ENCODE peak calls at places on chromosome 19, in ten cellular contexts. One of them, this sample, is unnamed.
A peak's percentile ranks its signal among the peaks of the same experiment; 100 is the strongest.

GRCh38 chr19:55086730-55087541 is 11.3 kb downstream of the EPS8L1 start:
- DNase-seq in stomach: peak; percentile 82
- DNase-seq in fibroblast of mammary gland: peak; percentile 92
- DNase-seq in right lobe of liver: peak; percentile 92
- DNase-seq in HFF-Myc: peak; percentile 70
- DNase-seq in psoas muscle: peak; percentile 96
- DNase-seq in Caco-2: no peak
- DNase-seq in GM12878: no peak
- DNase-seq in sigmoid colon: peak; percentile 95
- DNase-seq in epithelial cell of proximal tubule: peak; percentile 52
- DNase-seq in this sample: peak; percentile 95

GRCh38 chr19:58033741-58034475 is at the start of gene ZSCAN1:
- DNase-seq in stomach: peak; percentile 40
- DNase-seq in fibroblast of mammary gland: peak; percentile 63
- DNase-seq in right lobe of liver: peak; percentile 84
- DNase-seq in HFF-Myc: no peak
- DNase-seq in psoas muscle: peak; percentile 72
- DNase-seq in Caco-2: no peak
- DNase-seq in GM12878: no peak
- DNase-seq in sigmoid colon: peak; percentile 89
- DNase-seq in epithelial cell of proximal tubule: no peak
- DNase-seq in this sample: peak; percentile 49

GRCh38 chr19:16094360-16095070 is 17.2 kb upstream of the RAB8A start:
- DNase-seq in stomach: no peak
- DNase-seq in fibroblast of mammary gland: no peak
- DNase-seq in right lobe of liver: no peak
- DNase-seq in HFF-Myc: no peak
- DNase-seq in psoas muscle: no peak
- DNase-seq in Caco-2: peak; percentile 70
- DNase-seq in GM12878: no peak
- DNase-seq in sigmoid colon: no peak
- DNase-seq in epithelial cell of proximal tubule: no peak
- DNase-seq in this sample: no peak

GRCh38 chr19:55031178-55031577 is 6.9 kb downstream of the GP6 start:
- DNase-seq in stomach: no peak
- DNase-seq in fibroblast of mammary gland: no peak
- DNase-seq in right lobe of liver: no peak
- DNase-seq in HFF-Myc: no peak
- DNase-seq in psoas muscle: no peak
- DNase-seq in Caco-2: no peak
- DNase-seq in GM12878: no peak
- DNase-seq in sigmoid colon: peak; percentile 30
- DNase-seq in epithelial cell of proximal tubule: no peak
- DNase-seq in this sample: no peak

GRCh38 chr19:38657633-38658222 is 10.3 kb downstream of the ACTN4 start:
- DNase-seq in stomach: no peak
- DNase-seq in fibroblast of mammary gland: peak; percentile 90
- DNase-seq in right lobe of liver: no peak
- DNase-seq in HFF-Myc: no peak
- DNase-seq in psoas muscle: no peak
- DNase-seq in Caco-2: no peak
- DNase-seq in GM12878: no peak
- DNase-seq in sigmoid colon: no peak
- DNase-seq in epithelial cell of proximal tubule: peak; percentile 97
- DNase-seq in this sample: peak; percentile 59

GRCh38 chr19:49860716-49861100 is 6.7 kb downstream of the PNKP start:
- DNase-seq in stomach: no peak
- DNase-seq in fibroblast of mammary gland: no peak
- DNase-seq in right lobe of liver: no peak
- DNase-seq in HFF-Myc: no peak
- DNase-seq in psoas muscle: no peak
- DNase-seq in Caco-2: no peak
- DNase-seq in GM12878: no peak
- DNase-seq in sigmoid colon: no peak
- DNase-seq in epithelial cell of proximal tubule: no peak
- DNase-seq in this sample: no peak

GRCh38 chr19:55442372-55443044 is 592 bp downstream of the SHISA7 start:
- DNase-seq in stomach: no peak
- DNase-seq in fibroblast of mammary gland: no peak
- DNase-seq in right lobe of liver: no peak
- DNase-seq in HFF-Myc: no peak
- DNase-seq in psoas muscle: no peak
- DNase-seq in Caco-2: no peak
- DNase-seq in GM12878: no peak
- DNase-seq in sigmoid colon: no peak
- DNase-seq in epithelial cell of proximal tubule: no peak
- DNase-seq in this sample: no peak

GRCh38 chr19:41548954-41549688 is 26.8 kb upstream of the CEACAM21 start:
- DNase-seq in stomach: peak; percentile 43
- DNase-seq in fibroblast of mammary gland: no peak
- DNase-seq in right lobe of liver: no peak
- DNase-seq in HFF-Myc: no peak
- DNase-seq in psoas muscle: no peak
- DNase-seq in Caco-2: no peak
- DNase-seq in GM12878: no peak
- DNase-seq in sigmoid colon: no peak
- DNase-seq in epithelial cell of proximal tubule: no peak
- DNase-seq in this sample: no peak

GRCh38 chr19:45601524-45602522 is at the start of gene GPR4:
- DNase-seq in stomach: no peak
- DNase-seq in fibroblast of mammary gland: no peak
- DNase-seq in right lobe of liver: peak; percentile 40
- DNase-seq in HFF-Myc: no peak
- DNase-seq in psoas muscle: no peak
- DNase-seq in Caco-2: peak; percentile 72
- DNase-seq in GM12878: no peak
- DNase-seq in sigmoid colon: no peak
- DNase-seq in epithelial cell of proximal tubule: no peak
- DNase-seq in this sample: peak; percentile 48

GRCh38 chr19:23823952-23824389 is 65.3 kb upstream of the ZNF681 start:
- DNase-seq in stomach: no peak
- DNase-seq in fibroblast of mammary gland: peak; percentile 4
- DNase-seq in right lobe of liver: no peak
- DNase-seq in HFF-Myc: no peak
- DNase-seq in psoas muscle: no peak
- DNase-seq in Caco-2: peak; percentile 1
- DNase-seq in GM12878: peak; percentile 12
- DNase-seq in sigmoid colon: no peak
- DNase-seq in epithelial cell of proximal tubule: no peak
- DNase-seq in this sample: no peak

GRCh38 chr19:5895890-5896289 is 7.7 kb downstream of the NDUFA11 start:
- DNase-seq in stomach: no peak
- DNase-seq in fibroblast of mammary gland: no peak
- DNase-seq in right lobe of liver: no peak
- DNase-seq in HFF-Myc: no peak
- DNase-seq in psoas muscle: no peak
- DNase-seq in Caco-2: no peak
- DNase-seq in GM12878: no peak
- DNase-seq in sigmoid colon: no peak
- DNase-seq in epithelial cell of proximal tubule: no peak
- DNase-seq in this sample: no peak

GRCh38 chr19:50488795-50489194 is 12.1 kb upstream of the GARIN5A start:
- DNase-seq in stomach: no peak
- DNase-seq in fibroblast of mammary gland: no peak
- DNase-seq in right lobe of liver: no peak
- DNase-seq in HFF-Myc: no peak
- DNase-seq in psoas muscle: peak; percentile 26
- DNase-seq in Caco-2: no peak
- DNase-seq in GM12878: no peak
- DNase-seq in sigmoid colon: no peak
- DNase-seq in epithelial cell of proximal tubule: no peak
- DNase-seq in this sample: no peak

DNA sequence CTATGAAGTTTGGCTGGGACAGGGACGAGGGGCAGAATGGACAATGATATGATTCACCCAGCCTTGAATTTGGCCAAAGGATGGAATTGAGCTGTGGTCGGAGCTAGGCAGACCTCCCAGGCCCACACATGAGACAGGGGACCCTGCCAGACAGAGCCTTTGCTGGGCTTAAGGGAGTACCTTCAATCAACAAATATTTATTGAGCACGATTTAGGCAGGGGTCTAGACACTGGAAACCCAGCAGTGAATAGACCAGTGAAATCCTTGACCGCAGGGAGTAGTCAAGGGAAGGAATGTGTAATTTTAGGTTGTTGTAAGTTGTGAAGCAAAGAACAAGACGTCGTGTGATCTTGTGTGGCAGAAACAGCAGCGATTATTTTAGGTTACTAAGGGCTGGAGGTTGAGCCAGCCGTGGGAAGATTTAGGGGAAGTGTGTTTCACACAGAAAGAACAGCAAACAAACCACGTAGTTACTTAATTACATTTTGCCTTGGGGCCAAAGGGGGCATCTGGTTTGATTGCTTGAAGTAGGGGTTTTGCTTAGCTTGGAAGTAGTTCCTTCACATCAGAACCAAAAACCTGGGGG is 16.9 kb upstream of the AP1M2 start:
- DNase-seq in stomach: peak; percentile 38
- DNase-seq in fibroblast of mammary gland: peak; percentile 7
- DNase-seq in right lobe of liver: no peak
- DNase-seq in HFF-Myc: no peak
- DNase-seq in psoas muscle: no peak
- DNase-seq in Caco-2: no peak
- DNase-seq in GM12878: peak; percentile 70
- DNase-seq in sigmoid colon: no peak
- DNase-seq in epithelial cell of proximal tubule: no peak
- DNase-seq in this sample: peak; percentile 21
- H3K4me3 ChIP-seq in stomach: peak overlapping the region; percentile 86
- H3K4me3 ChIP-seq in fibroblast of mammary gland: no peak overlapping the region
- H3K4me3 ChIP-seq in right lobe of liver: no peak overlapping the region
- H3K4me3 ChIP-seq in HFF-Myc: peak overlapping the region; percentile 70
- H3K4me3 ChIP-seq in psoas muscle: peak overlapping the region; percentile 100
- H3K4me3 ChIP-seq in Caco-2: no peak overlapping the region
- H3K4me3 ChIP-seq in GM12878: peak overlapping the region; percentile 98
- H3K4me3 ChIP-seq in sigmoid colon: peak overlapping the region; percentile 95
- H3K4me3 ChIP-seq in epithelial cell of proximal tubule: no peak overlapping the region
- H3K4me3 ChIP-seq in this sample: peak overlapping the region; percentile 96

GRCh38 chr19:13859361-13859880 is 17.5 kb upstream of the NANOS3 start:
- DNase-seq in stomach: no peak
- DNase-seq in fibroblast of mammary gland: peak; percentile 63
- DNase-seq in right lobe of liver: no peak
- DNase-seq in HFF-Myc: no peak
- DNase-seq in psoas muscle: no peak
- DNase-seq in Caco-2: no peak
- DNase-seq in GM12878: no peak
- DNase-seq in sigmoid colon: no peak
- DNase-seq in epithelial cell of proximal tubule: no peak
- DNase-seq in this sample: peak; percentile 50
- TF ChIP-seq CTCF in stomach: no peak
- TF ChIP-seq CTCF in fibroblast of mammary gland: no peak
- TF ChIP-seq CTCF in right lobe of liver: no peak
- TF ChIP-seq CTCF in HFF-Myc: no peak
- TF ChIP-seq CTCF in psoas muscle: no peak
- TF ChIP-seq CTCF in Caco-2: no peak
- TF ChIP-seq CTCF in GM12878: peak; percentile 7
- TF ChIP-seq CTCF in sigmoid colon: no peak
- TF ChIP-seq CTCF in epithelial cell of proximal tubule: peak; percentile 32
- TF ChIP-seq CTCF in this sample: no peak

GRCh38 chr19:19956431-19957075 is 55.8 kb downstream of the ZNF93 start:
- DNase-seq in stomach: no peak
- DNase-seq in fibroblast of mammary gland: no peak
- DNase-seq in right lobe of liver: no peak
- DNase-seq in HFF-Myc: no peak
- DNase-seq in psoas muscle: no peak
- DNase-seq in Caco-2: no peak
- DNase-seq in GM12878: no peak
- DNase-seq in sigmoid colon: no peak
- DNase-seq in epithelial cell of proximal tubule: no peak
- DNase-seq in this sample: no peak
- H3K4me3 ChIP-seq in stomach: no peak overlapping the region
- H3K4me3 ChIP-seq in fibroblast of mammary gland: no peak overlapping the region
- H3K4me3 ChIP-seq in right lobe of liver: no peak overlapping the region
- H3K4me3 ChIP-seq in HFF-Myc: no peak overlapping the region
- H3K4me3 ChIP-seq in psoas muscle: no peak overlapping the region
- H3K4me3 ChIP-seq in Caco-2: no peak overlapping the region
- H3K4me3 ChIP-seq in GM12878: no peak overlapping the region
- H3K4me3 ChIP-seq in sigmoid colon: no peak overlapping the region
- H3K4me3 ChIP-seq in epithelial cell of proximal tubule: no peak overlapping the region
- H3K4me3 ChIP-seq in this sample: no peak overlapping the region

GRCh38 chr19:1268392-1269064 is 604 bp upstream of the CIRBP start:
- DNase-seq in stomach: no peak
- DNase-seq in fibroblast of mammary gland: no peak
- DNase-seq in right lobe of liver: peak; percentile 56
- DNase-seq in HFF-Myc: no peak
- DNase-seq in psoas muscle: peak; percentile 72
- DNase-seq in Caco-2: no peak
- DNase-seq in GM12878: no peak
- DNase-seq in sigmoid colon: peak; percentile 77
- DNase-seq in epithelial cell of proximal tubule: no peak
- DNase-seq in this sample: no peak

GRCh38 chr19:1270854-1271527 is 1.9 kb downstream of the CIRBP start:
- DNase-seq in stomach: no peak
- DNase-seq in fibroblast of mammary gland: no peak
- DNase-seq in right lobe of liver: no peak
- DNase-seq in HFF-Myc: no peak
- DNase-seq in psoas muscle: no peak
- DNase-seq in Caco-2: no peak
- DNase-seq in GM12878: no peak
- DNase-seq in sigmoid colon: no peak
- DNase-seq in epithelial cell of proximal tubule: no peak
- DNase-seq in this sample: no peak

GRCh38 chr19:1269065-1269477 is at the start of gene CIRBP:
- DNase-seq in stomach: peak; percentile 100
- DNase-seq in fibroblast of mammary gland: peak; percentile 98
- DNase-seq in right lobe of liver: peak; percentile 100
- DNase-seq in HFF-Myc: peak; percentile 86
- DNase-seq in psoas muscle: peak; percentile 100
- DNase-seq in Caco-2: peak; percentile 99
- DNase-seq in GM12878: peak; percentile 86
- DNase-seq in sigmoid colon: peak; percentile 100
- DNase-seq in epithelial cell of proximal tubule: no peak
- DNase-seq in this sample: peak; percentile 99

GRCh38 chr19:1270168-1270853 is 1.2 kb downstream of the CIRBP start:
- DNase-seq in stomach: no peak
- DNase-seq in fibroblast of mammary gland: no peak
- DNase-seq in right lobe of liver: no peak
- DNase-seq in HFF-Myc: no peak
- DNase-seq in psoas muscle: peak; percentile 80
- DNase-seq in Caco-2: no peak
- DNase-seq in GM12878: no peak
- DNase-seq in sigmoid colon: no peak
- DNase-seq in epithelial cell of proximal tubule: no peak
- DNase-seq in this sample: no peak

DNA sequence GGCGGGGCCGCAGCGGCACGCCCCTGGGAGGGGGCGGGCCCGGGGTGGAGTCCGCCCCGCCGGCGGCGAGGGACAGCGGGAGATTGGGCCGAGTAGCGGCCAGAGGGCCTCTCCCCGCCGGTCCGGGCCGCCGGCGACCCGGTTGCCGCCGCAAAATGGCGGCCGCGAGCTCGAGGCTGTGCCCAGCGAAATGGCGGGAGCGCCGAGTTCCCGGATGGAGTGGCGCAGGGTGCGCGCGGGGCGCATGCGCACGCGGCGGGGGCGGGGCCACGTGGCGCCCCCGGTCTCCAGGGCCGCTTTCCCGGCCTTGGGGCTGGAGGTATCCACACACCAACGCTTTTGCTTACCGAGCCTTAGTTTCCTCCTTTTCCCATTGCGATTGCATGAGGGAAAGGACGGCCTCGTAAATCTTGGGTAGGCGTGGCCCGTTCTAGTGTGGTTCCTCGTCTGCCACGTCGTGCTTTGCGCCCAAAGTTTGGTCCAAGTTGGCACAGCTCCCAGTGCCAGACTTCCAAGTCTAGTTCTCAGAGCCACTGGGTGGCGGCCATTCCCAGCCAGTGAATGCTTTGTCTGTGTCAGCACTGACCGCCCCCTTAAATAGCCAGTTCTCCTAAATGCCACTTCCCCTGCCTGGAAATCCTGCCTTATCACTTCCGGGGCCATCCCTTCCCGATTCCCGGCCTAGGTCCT is 491 bp downstream of the CIRBP start:
- DNase-seq in stomach: peak; percentile 86
- DNase-seq in fibroblast of mammary gland: peak; percentile 95
- DNase-seq in right lobe of liver: peak; percentile 89
- DNase-seq in HFF-Myc: peak; percentile 65
- DNase-seq in psoas muscle: peak; percentile 96
- DNase-seq in Caco-2: peak; percentile 89
- DNase-seq in GM12878: no peak
- DNase-seq in sigmoid colon: peak; percentile 95
- DNase-seq in epithelial cell of proximal tubule: no peak
- DNase-seq in this sample: peak; percentile 91
- TF ChIP-seq CTCF in stomach: no peak
- TF ChIP-seq CTCF in fibroblast of mammary gland: no peak
- TF ChIP-seq CTCF in right lobe of liver: no peak
- TF ChIP-seq CTCF in HFF-Myc: no peak
- TF ChIP-seq CTCF in psoas muscle: no peak
- TF ChIP-seq CTCF in Caco-2: no peak
- TF ChIP-seq CTCF in GM12878: no peak
- TF ChIP-seq CTCF in sigmoid colon: no peak
- TF ChIP-seq CTCF in epithelial cell of proximal tubule: peak; percentile 21
- TF ChIP-seq CTCF in this sample: peak; percentile 5